ENCODE peak calls at places on chromosomes 16 and 17, in five cellular contexts. One of them, this sample, is unnamed.

GRCh38 chr17:77281904-77282367 is 141.2 kb downstream of the SEC14L1 start:
- DNase-seq in colonic mucosa: peak
- DNase-seq in GM06990: no peak
- DNase-seq in choroid plexus epithelial cell: no peak
- DNase-seq in mucosa of descending colon: peak
- DNase-seq in this sample: no peak

GRCh38 chr16:88782454-88783390 is 2.3 kb downstream of the PIEZO1 start:
- DNase-seq in colonic mucosa: no peak
- DNase-seq in GM06990: peak
- DNase-seq in choroid plexus epithelial cell: peak
- DNase-seq in mucosa of descending colon: no peak
- DNase-seq in this sample: no peak

GRCh38 chr17:36082062-36082461 is 7.9 kb downstream of the CCL3 start:
- DNase-seq in colonic mucosa: no peak
- DNase-seq in GM06990: peak
- DNase-seq in choroid plexus epithelial cell: no peak
- DNase-seq in mucosa of descending colon: no peak
- DNase-seq in this sample: no peak

GRCh38 chr17:5592382-5592781 is 8.1 kb upstream of the NLRP1 start:
- DNase-seq in colonic mucosa: no peak
- DNase-seq in GM06990: no peak
- DNase-seq in choroid plexus epithelial cell: peak
- DNase-seq in mucosa of descending colon: no peak
- DNase-seq in this sample: peak

GRCh38 chr17:58326609-58327341 is 1.8 kb downstream of the TSPOAP1 start:
- DNase-seq in colonic mucosa: no peak
- DNase-seq in GM06990: peak
- DNase-seq in choroid plexus epithelial cell: no peak
- DNase-seq in mucosa of descending colon: no peak
- DNase-seq in this sample: peak

GRCh38 chr17:39527220-39527813 is 66.0 kb downstream of the CDK12 start:
- DNase-seq in colonic mucosa: no peak
- DNase-seq in GM06990: peak
- DNase-seq in choroid plexus epithelial cell: peak
- DNase-seq in mucosa of descending colon: peak
- DNase-seq in this sample: no peak

GRCh38 chr16:64830653-64831052 is 291.2 kb downstream of the CDH11 start:
- DNase-seq in colonic mucosa: no peak
- DNase-seq in GM06990: no peak
- DNase-seq in choroid plexus epithelial cell: peak
- DNase-seq in mucosa of descending colon: no peak
- DNase-seq in this sample: no peak

GRCh38 chr17:15291674-15292361 is 26.7 kb upstream of the PMP22 start:
- DNase-seq in colonic mucosa: no peak
- DNase-seq in GM06990: no peak
- DNase-seq in choroid plexus epithelial cell: peak
- DNase-seq in mucosa of descending colon: no peak
- DNase-seq in this sample: no peak

GRCh38 chr16:49700222-49700927 is 155.5 kb downstream of the ZNF423 start:
- DNase-seq in colonic mucosa: peak
- DNase-seq in GM06990: no peak
- DNase-seq in choroid plexus epithelial cell: peak
- DNase-seq in mucosa of descending colon: no peak
- DNase-seq in this sample: no peak

GRCh38 chr16:75238853-75239371 is 12.5 kb downstream of the BCAR1 start:
- DNase-seq in colonic mucosa: no peak
- DNase-seq in GM06990: no peak
- DNase-seq in choroid plexus epithelial cell: no peak
- DNase-seq in mucosa of descending colon: no peak
- DNase-seq in this sample: no peak

GRCh38 chr16:86072328-86073102 is 173.6 kb downstream of the IRF8 start:
- DNase-seq in colonic mucosa: peak
- DNase-seq in GM06990: no peak
- DNase-seq in choroid plexus epithelial cell: peak
- DNase-seq in mucosa of descending colon: peak
- DNase-seq in this sample: peak

GRCh38 chr17:76772842-76773521 is 35.1 kb downstream of the MFSD11 start:
- DNase-seq in colonic mucosa: no peak
- DNase-seq in GM06990: no peak
- DNase-seq in choroid plexus epithelial cell: peak
- DNase-seq in mucosa of descending colon: no peak
- DNase-seq in this sample: no peak

GRCh38 chr17:39235555-39236221 is 9.9 kb upstream of the STAC2 start:
- DNase-seq in colonic mucosa: peak
- DNase-seq in GM06990: peak
- DNase-seq in choroid plexus epithelial cell: peak
- DNase-seq in mucosa of descending colon: peak
- DNase-seq in this sample: peak

GRCh38 chr16:69089091-69089912 is 16.2 kb upstream of the HAS3 start:
- DNase-seq in colonic mucosa: no peak
- DNase-seq in GM06990: no peak
- DNase-seq in choroid plexus epithelial cell: peak
- DNase-seq in mucosa of descending colon: no peak
- DNase-seq in this sample: no peak

GRCh38 chr17:1054656-1055055 is 57.7 kb downstream of the TIMM22 start:
- DNase-seq in colonic mucosa: no peak
- DNase-seq in GM06990: no peak
- DNase-seq in choroid plexus epithelial cell: no peak
- DNase-seq in mucosa of descending colon: no peak
- DNase-seq in this sample: no peak

GRCh38 chr16:68985855-68986254 is 119.6 kb upstream of the HAS3 start:
- DNase-seq in colonic mucosa: no peak
- DNase-seq in GM06990: no peak
- DNase-seq in choroid plexus epithelial cell: peak
- DNase-seq in mucosa of descending colon: no peak
- DNase-seq in this sample: no peak

GRCh38 chr17:50551433-50551815 is 4.5 kb downstream of the SPATA20 start:
- DNase-seq in colonic mucosa: no peak
- DNase-seq in GM06990: no peak
- DNase-seq in choroid plexus epithelial cell: no peak
- DNase-seq in mucosa of descending colon: no peak
- DNase-seq in this sample: no peak

GRCh38 chr16:59698341-59698979 is 964.3 kb upstream of the GOT2 start:
- DNase-seq in colonic mucosa: no peak
- DNase-seq in GM06990: no peak
- DNase-seq in choroid plexus epithelial cell: peak
- DNase-seq in mucosa of descending colon: no peak
- DNase-seq in this sample: no peak

GRCh38 chr16:58037365-58038057 is 12.0 kb downstream of the MMP15 start:
- DNase-seq in colonic mucosa: no peak
- DNase-seq in GM06990: no peak
- DNase-seq in choroid plexus epithelial cell: no peak
- DNase-seq in mucosa of descending colon: no peak
- DNase-seq in this sample: no peak

GRCh38 chr17:50679008-50679544 is 28.6 kb downstream of the ANKRD40 start:
- DNase-seq in colonic mucosa: no peak
- DNase-seq in GM06990: no peak
- DNase-seq in choroid plexus epithelial cell: no peak
- DNase-seq in mucosa of descending colon: no peak
- DNase-seq in this sample: no peak

GRCh38 chr17:79657861-79658810 is 47.3 kb upstream of the RBFOX3 start:
- DNase-seq in colonic mucosa: no peak
- DNase-seq in GM06990: no peak
- DNase-seq in choroid plexus epithelial cell: no peak
- DNase-seq in mucosa of descending colon: no peak
- DNase-seq in this sample: no peak

GRCh38 chr17:43667506-43668438 is 6.0 kb upstream of the MEOX1 start:
- DNase-seq in colonic mucosa: no peak
- DNase-seq in GM06990: no peak
- DNase-seq in choroid plexus epithelial cell: peak
- DNase-seq in mucosa of descending colon: no peak
- DNase-seq in this sample: no peak

GRCh38 chr16:69711115-69711740 is 15.1 kb downstream of the NQO1 start:
- DNase-seq in colonic mucosa: peak
- DNase-seq in GM06990: no peak
- DNase-seq in choroid plexus epithelial cell: peak
- DNase-seq in mucosa of descending colon: peak
- DNase-seq in this sample: no peak

GRCh38 chr17:40915199-40915661 is 22.2 kb downstream of the KRT23 start:
- DNase-seq in colonic mucosa: no peak
- DNase-seq in GM06990: peak
- DNase-seq in choroid plexus epithelial cell: peak
- DNase-seq in mucosa of descending colon: no peak
- DNase-seq in this sample: no peak

GRCh38 chr16:50741225-50741807 is 570 bp upstream of the CYLD start:
- DNase-seq in colonic mucosa: peak
- DNase-seq in GM06990: no peak
- DNase-seq in choroid plexus epithelial cell: no peak
- DNase-seq in mucosa of descending colon: peak
- DNase-seq in this sample: no peak
- TF ChIP-seq CTCF in colonic mucosa: no peak
- TF ChIP-seq CTCF in GM06990: no peak
- TF ChIP-seq CTCF in choroid plexus epithelial cell: no peak
- TF ChIP-seq CTCF in mucosa of descending colon: no peak
- TF ChIP-seq CTCF in this sample: no peak

DNA sequence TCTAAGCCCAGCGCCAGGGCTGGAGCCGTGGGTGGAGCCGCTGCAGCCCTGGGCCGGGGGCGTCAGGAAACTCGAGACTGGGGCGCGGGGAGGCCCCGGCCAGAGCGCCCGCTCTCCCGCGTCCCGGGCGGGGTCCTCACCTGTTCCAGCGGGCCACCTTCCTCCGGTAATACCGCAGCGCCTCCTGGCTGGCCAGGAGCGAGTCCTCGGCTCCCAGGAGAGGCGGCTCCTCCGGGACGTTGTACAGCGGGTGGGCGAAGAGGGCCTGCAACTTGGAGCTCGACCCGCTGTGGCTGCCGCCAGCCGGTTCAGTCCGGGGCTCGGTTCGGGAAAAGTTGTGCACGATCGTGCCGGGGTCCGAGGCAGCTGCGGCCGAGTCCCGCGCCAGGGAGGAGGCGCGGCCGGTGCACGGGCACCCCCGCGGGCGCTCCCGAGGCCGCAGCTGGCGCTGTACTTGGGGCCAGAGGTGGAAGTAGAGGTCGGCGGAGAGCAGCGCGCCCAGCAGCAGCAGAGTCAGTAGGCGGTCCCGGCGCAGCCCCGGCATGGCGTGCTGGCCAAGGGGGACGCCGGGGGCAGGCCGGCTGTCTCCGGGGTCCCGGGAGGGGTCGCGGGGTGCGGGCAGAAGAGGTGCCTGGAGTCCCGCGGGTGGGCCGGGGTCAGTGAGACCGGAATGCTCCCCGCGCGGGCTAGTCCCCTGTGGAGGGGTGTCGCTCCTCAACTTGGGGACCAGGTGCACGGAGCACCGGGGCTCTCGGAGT is 865 bp downstream of the FAM20A start:
- DNase-seq in colonic mucosa: no peak
- DNase-seq in GM06990: peak
- DNase-seq in choroid plexus epithelial cell: no peak
- DNase-seq in mucosa of descending colon: no peak
- DNase-seq in this sample: no peak
- TF ChIP-seq CTCF in colonic mucosa: no peak
- TF ChIP-seq CTCF in GM06990: no peak
- TF ChIP-seq CTCF in choroid plexus epithelial cell: peak
- TF ChIP-seq CTCF in mucosa of descending colon: no peak
- TF ChIP-seq CTCF in this sample: no peak

DNA sequence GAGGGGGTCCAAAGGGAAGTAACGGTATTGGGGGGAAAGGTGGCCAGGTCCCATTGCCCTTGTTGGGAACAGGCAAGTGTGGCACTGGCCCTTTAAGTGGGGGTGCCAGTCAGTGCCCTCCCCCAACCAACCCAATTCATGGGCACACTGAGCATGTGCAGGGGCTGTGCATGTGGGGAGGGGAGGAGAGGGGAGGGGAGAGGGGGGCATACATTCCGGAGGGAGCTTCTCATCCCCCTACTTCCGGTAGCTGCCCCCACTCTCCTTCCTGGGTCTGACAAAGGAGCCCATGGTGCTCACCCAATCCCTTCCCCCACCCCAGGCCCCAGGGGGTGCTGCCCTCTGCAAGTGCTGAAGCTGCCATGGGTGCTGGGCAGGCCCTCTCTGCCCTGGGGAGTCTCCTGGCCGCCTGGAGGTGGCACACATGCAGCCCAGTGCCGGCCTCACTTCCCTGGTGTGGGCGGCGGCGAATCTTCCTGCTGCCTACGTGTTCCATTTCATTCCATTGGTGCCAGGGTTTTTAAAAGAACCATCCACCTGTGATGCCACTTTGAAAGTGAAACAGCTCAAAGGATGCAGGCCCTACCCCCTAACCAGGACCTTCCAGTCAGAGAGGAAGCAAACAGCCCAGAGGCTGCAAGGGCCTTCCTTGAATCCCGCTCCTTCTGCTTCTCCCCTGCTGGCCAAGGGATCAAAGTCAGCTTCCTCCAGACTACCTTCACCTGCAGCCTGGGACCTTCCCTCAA is 11.0 kb downstream of the HEXIM2 start:
- DNase-seq in colonic mucosa: peak
- DNase-seq in GM06990: peak
- DNase-seq in choroid plexus epithelial cell: peak
- DNase-seq in mucosa of descending colon: peak
- DNase-seq in this sample: peak
- TF ChIP-seq CTCF in colonic mucosa: no peak
- TF ChIP-seq CTCF in GM06990: peak
- TF ChIP-seq CTCF in choroid plexus epithelial cell: no peak
- TF ChIP-seq CTCF in mucosa of descending colon: no peak
- TF ChIP-seq CTCF in this sample: no peak

GRCh38 chr17:7391307-7391706 is 3.0 kb downstream of the PLSCR3 start:
- DNase-seq in colonic mucosa: no peak
- DNase-seq in GM06990: no peak
- DNase-seq in choroid plexus epithelial cell: no peak
- DNase-seq in mucosa of descending colon: no peak
- DNase-seq in this sample: no peak

GRCh38 chr17:7396147-7396546 is 1.8 kb upstream of the PLSCR3 start:
- DNase-seq in colonic mucosa: no peak
- DNase-seq in GM06990: no peak
- DNase-seq in choroid plexus epithelial cell: no peak
- DNase-seq in mucosa of descending colon: no peak
- DNase-seq in this sample: no peak

GRCh38 chr17:7392696-7393612 is 1.4 kb downstream of the PLSCR3 start:
- DNase-seq in colonic mucosa: no peak
- DNase-seq in GM06990: no peak
- DNase-seq in choroid plexus epithelial cell: no peak
- DNase-seq in mucosa of descending colon: no peak
- DNase-seq in this sample: peak

GRCh38 chr17:7393613-7394451 is 493 bp downstream of the PLSCR3 start:
- DNase-seq in colonic mucosa: peak
- DNase-seq in GM06990: no peak
- DNase-seq in choroid plexus epithelial cell: peak
- DNase-seq in mucosa of descending colon: no peak
- DNase-seq in this sample: peak

GRCh38 chr17:7394452-7395191 is at the start of gene PLSCR3:
- DNase-seq in colonic mucosa: peak
- DNase-seq in GM06990: peak
- DNase-seq in choroid plexus epithelial cell: peak
- DNase-seq in mucosa of descending colon: peak
- DNase-seq in this sample: peak
- TF ChIP-seq CTCF in colonic mucosa: no peak
- TF ChIP-seq CTCF in GM06990: peak
- TF ChIP-seq CTCF in choroid plexus epithelial cell: peak
- TF ChIP-seq CTCF in mucosa of descending colon: no peak
- TF ChIP-seq CTCF in this sample: peak

GRCh38 chr17:34198519-34198918 is 56.6 kb upstream of the CCL2 start:
- DNase-seq in colonic mucosa: no peak
- DNase-seq in GM06990: no peak
- DNase-seq in choroid plexus epithelial cell: no peak
- DNase-seq in mucosa of descending colon: no peak
- DNase-seq in this sample: no peak
- TF ChIP-seq CTCF in colonic mucosa: no peak
- TF ChIP-seq CTCF in GM06990: no peak
- TF ChIP-seq CTCF in choroid plexus epithelial cell: no peak
- TF ChIP-seq CTCF in mucosa of descending colon: no peak
- TF ChIP-seq CTCF in this sample: peak

GRCh38 chr17:6711081-6711674 is 2.0 kb downstream of the SLC13A5 start:
- DNase-seq in colonic mucosa: no peak
- DNase-seq in GM06990: no peak
- DNase-seq in choroid plexus epithelial cell: no peak
- DNase-seq in mucosa of descending colon: no peak
- DNase-seq in this sample: no peak
- TF ChIP-seq CTCF in colonic mucosa: no peak
- TF ChIP-seq CTCF in GM06990: no peak
- TF ChIP-seq CTCF in choroid plexus epithelial cell: no peak
- TF ChIP-seq CTCF in mucosa of descending colon: no peak
- TF ChIP-seq CTCF in this sample: no peak